ENCODE peak calls at places on chromosomes 3 and 15, in six cellular contexts. P, Z, F, Y, A and O are unnamed samples.

GRCh38 chr15:79418693-79419279 is 13.3 kb upstream of the MINAR1 start:
- DNase-seq in P (peak; percentile 59), A (no peak), F (no peak), Y (peak; percentile 73), Z (no peak), O (no peak)

GRCh38 chr3:52851348-52851747 is 16.5 kb upstream of the MUSTN1 start:
- DNase-seq in Z (no peak), F (peak; percentile 42), Y (peak; percentile 57), P (no peak), A (peak; percentile 29), O (no peak)

GRCh38 chr3:47802734-47803477 is at the start of gene DHX30:
- DNase-seq in A (no peak), Z (peak; percentile 73), Y (peak; percentile 93), P (peak; percentile 92), F (peak; percentile 93), O (peak; percentile 92)

GRCh38 chr3:183317886-183318845 is 65.1 kb downstream of the B3GNT5 start:
- DNase-seq in F (peak; percentile 73), A (no peak), P (no peak), Y (no peak), Z (no peak), O (no peak)

GRCh38 chr15:44489464-44489863 is 47.5 kb upstream of the EIF3J start:
- DNase-seq in F (peak; percentile 89), Z (no peak), Y (no peak), A (no peak), P (no peak), O (no peak)

GRCh38 chr3:53183514-53183913 is 22.5 kb downstream of the PRKCD start:
- DNase-seq in F (no peak), Z (no peak), P (no peak), A (no peak), Y (no peak), O (no peak)

GRCh38 chr15:96494530-96494929 is 164.0 kb downstream of the NR2F2 start:
- DNase-seq in Y (no peak), Z (no peak), P (no peak), A (no peak), F (no peak), O (no peak)

GRCh38 chr3:39208463-39209055 is 16.2 kb upstream of the XIRP1 start:
- DNase-seq in P (no peak), Y (no peak), A (peak; percentile 29), Z (no peak), F (peak; percentile 55), O (no peak)

GRCh38 chr3:59769132-59769531 is 719.3 kb upstream of the CFAP20DC start:
- DNase-seq in P (no peak), Y (no peak), Z (no peak), F (no peak), A (no peak), O (no peak)

GRCh38 chr15:68682330-68682729 is 103.5 kb downstream of the CORO2B start:
- DNase-seq in Y (no peak), Z (no peak), F (peak; percentile 6), A (no peak), P (no peak), O (peak; percentile 3)